ENCODE peak calls at places on chromosomes 5 and 9, in five cellular contexts. H is SK-N-SH, O is H1, D is HepG2, J is GM12878. R is an unnamed sample.

GRCh38 chr9:131627326-131627845 is 82.1 kb downstream of the PRRT1B start:
- DNase-seq in H (no peak), J (no peak), D (no peak), O (no peak), R (no peak)

GRCh38 chr9:32603914-32604852 is 31.2 kb upstream of the NDUFB6 start:
- DNase-seq in O (no peak), H (no peak), D (peak), J (no peak), R (no peak)

GRCh38 chr5:158716668-158717067 is 383.0 kb downstream of the EBF1 start:
- DNase-seq in D (no peak), O (no peak), H (no peak), J (no peak), R (no peak)

GRCh38 chr5:141821430-141821925 is 56.7 kb downstream of the PCDH1 start:
- DNase-seq in D (no peak), J (no peak), H (peak), O (no peak), R (peak)

GRCh38 chr5:179272326-179273073 is 72.8 kb downstream of the ADAMTS2 start:
- DNase-seq in D (no peak), H (no peak), O (no peak), J (no peak), R (no peak)

GRCh38 chr5:121979691-121980090 is 17.9 kb downstream of the SRFBP1 start:
- DNase-seq in D (no peak), H (no peak), J (no peak), O (no peak), R (no peak)

GRCh38 chr9:12094051-12094450 is 599.1 kb upstream of the TYRP1 start:
- DNase-seq in J (no peak), O (no peak), D (no peak), H (no peak), R (no peak)

GRCh38 chr9:6827370-6827949 is 69.7 kb downstream of the KDM4C start:
- DNase-seq in H (peak), J (peak), O (peak), D (peak), R (peak)

GRCh38 chr5:110817437-110817836 is 78.6 kb downstream of the SLC25A46 start:
- DNase-seq in J (no peak), H (no peak), O (no peak), D (no peak), R (peak)

GRCh38 chr5:154334406-154335041 is 111.3 kb upstream of the SAP30L start:
- DNase-seq in D (peak), O (no peak), J (no peak), H (no peak), R (no peak)

GRCh38 chr9:93859431-93860215 is 95.5 kb downstream of the BARX1 start:
- DNase-seq in H (peak), J (no peak), O (no peak), D (no peak), R (no peak)

GRCh38 chr9:91017245-91017644 is 215.6 kb downstream of the SYK start:
- DNase-seq in O (no peak), H (no peak), D (no peak), J (no peak), R (no peak)

GRCh38 chr5:66057239-66057638 is 86.9 kb upstream of the SREK1 start:
- DNase-seq in O (no peak), H (no peak), D (no peak), J (no peak), R (no peak)

GRCh38 chr9:111975709-111976108 is 79.1 kb downstream of the UGCG start:
- DNase-seq in H (no peak), J (peak), O (peak), D (peak), R (no peak)

GRCh38 chr5:69149676-69150010 is 17.3 kb upstream of the CCNB1 start:
- DNase-seq in O (no peak), J (no peak), D (no peak), H (no peak), R (no peak)

GRCh38 chr9:6758418-6759113 is 793 bp downstream of the KDM4C start:
- DNase-seq in H (peak), D (peak), J (no peak), O (peak), R (peak)

GRCh38 chr9:34499101-34499500 is 23.7 kb downstream of the ENHO start:
- DNase-seq in H (no peak), D (no peak), J (no peak), O (no peak), R (no peak)

GRCh38 chr5:135629666-135630065 is 50.9 kb upstream of the CXCL14 start:
- DNase-seq in O (peak), D (no peak), H (no peak), J (no peak), R (no peak)

GRCh38 chr9:87604886-87605588 is 107.4 kb downstream of the DAPK1 start:
- DNase-seq in O (no peak), H (no peak), D (no peak), J (no peak), R (no peak)

GRCh38 chr9:123257276-123257675 is 11.1 kb downstream of the STRBP start:
- DNase-seq in D (no peak), H (no peak), O (no peak), J (no peak), R (no peak)

GRCh38 chr5:33036128-33036527 is 325.0 kb downstream of the NPR3 start:
- DNase-seq in H (no peak), O (no peak), J (no peak), D (no peak), R (no peak)

GRCh38 chr5:110536120-110537115 is 190.1 kb downstream of the TMEM232 start:
- DNase-seq in J (no peak), H (no peak), O (peak), D (no peak), R (no peak)

GRCh38 chr5:1568201-1568979 is 44.6 kb upstream of the LPCAT1 start:
- DNase-seq in H (no peak), O (no peak), J (no peak), D (peak), R (no peak)

GRCh38 chr5:143734381-143734780 is 77.6 kb upstream of the HMHB1 start:
- DNase-seq in D (no peak), H (no peak), J (no peak), O (no peak), R (no peak)

GRCh38 chr9:106828965-106829364 is 34.0 kb upstream of the ZNF462 start:
- DNase-seq in O (no peak), J (no peak), D (no peak), H (no peak), R (no peak)

GRCh38 chr9:90460220-90460619 is 182.4 kb downstream of the DIRAS2 start:
- DNase-seq in O (no peak), J (no peak), H (no peak), D (no peak), R (no peak)

GRCh38 chr9:91062281-91062680 is 260.7 kb downstream of the SYK start:
- DNase-seq in H (no peak), J (no peak), D (no peak), O (peak), R (no peak)

GRCh38 chr5:68479524-68479923 is 264.0 kb downstream of the PIK3R1 start:
- DNase-seq in J (no peak), D (no peak), O (no peak), H (no peak), R (no peak)

GRCh38 chr9:77156646-77157371 is 20.5 kb upstream of the VPS13A start:
- DNase-seq in O (no peak), J (no peak), D (no peak), H (no peak), R (no peak)

GRCh38 chr9:133887540-133888047 is 104.5 kb downstream of the VAV2 start:
- DNase-seq in J (no peak), D (no peak), H (no peak), O (peak), R (no peak)

GRCh38 chr5:101942321-101942882 is 353.7 kb downstream of the SLCO4C1 start:
- DNase-seq in D (peak), J (no peak), O (peak), H (peak), R (no peak)

GRCh38 chr9:93814561-93814960 is 140.6 kb downstream of the BARX1 start:
- DNase-seq in D (no peak), O (peak), J (no peak), H (peak), R (no peak)

GRCh38 chr5:15598294-15598902 is 98.4 kb downstream of the FBXL7 start:
- DNase-seq in O (peak), J (no peak), D (peak), H (no peak), R (peak)

GRCh38 chr9:19994296-19994695 is 205.5 kb upstream of the SLC24A2 start:
- DNase-seq in H (no peak), O (no peak), J (no peak), D (no peak), R (no peak)

GRCh38 chr9:136900988-136901515 is 14.7 kb downstream of the TRAF2 start:
- DNase-seq in J (no peak), D (no peak), O (no peak), H (no peak), R (no peak)

GRCh38 chr9:114448706-114449105 is 56.6 kb downstream of the WHRN start:
- DNase-seq in J (no peak), O (no peak), H (no peak), D (no peak), R (no peak)

GRCh38 chr9:108078823-108079222 is 589.3 kb upstream of the KLF4 start:
- DNase-seq in H (no peak), D (no peak), O (no peak), J (no peak), R (no peak)
- TF ChIP-seq CHD2 in H (no peak), D (no peak), O (no peak), J (no peak), R (no peak)

GRCh38 chr5:169636477-169637084 is 494 bp upstream of the DOCK2 start:
- DNase-seq in J (no peak), O (no peak), H (no peak), D (no peak), R (no peak)

GRCh38 chr5:169635933-169636332 is 1.1 kb upstream of the DOCK2 start:
- DNase-seq in D (no peak), O (no peak), J (no peak), H (no peak), R (no peak)

GRCh38 chr5:169634606-169635005 is 2.5 kb upstream of the DOCK2 start:
- DNase-seq in H (no peak), O (no peak), D (no peak), J (no peak), R (no peak)

GRCh38 chr5:169637856-169638190 is 748 bp downstream of the DOCK2 start:
- DNase-seq in D (no peak), O (no peak), J (no peak), H (no peak), R (no peak)

GRCh38 chr5:169637085-169637855 is at the start of gene DOCK2:
- DNase-seq in O (peak), H (no peak), J (no peak), D (no peak), R (peak)
- TF ChIP-seq YY1 in O (no peak), H (no peak), J (peak), D (no peak), R (no peak)

GRCh38 chr9:95087659-95088242 is 229.8 kb downstream of the FANCC start:
- DNase-seq in D (no peak), O (no peak), H (no peak), J (no peak), R (peak)

GRCh38 chr9:95084254-95084934 is 233.1 kb downstream of the FANCC start:
- DNase-seq in H (no peak), O (no peak), J (no peak), D (no peak), R (no peak)

GRCh38 chr9:95085036-95085770 is 232.3 kb downstream of the FANCC start:
- DNase-seq in H (no peak), J (no peak), D (no peak), O (no peak), R (no peak)

GRCh38 chr9:95086564-95086955 is 230.9 kb downstream of the FANCC start:
- DNase-seq in H (no peak), J (no peak), O (no peak), D (no peak), R (no peak)

GRCh38 chr9:95085861-95086563 is 231.5 kb downstream of the FANCC start:
- DNase-seq in J (no peak), O (no peak), D (no peak), H (no peak), R (no peak)
- TF ChIP-seq CHD2 in J (no peak), O (no peak), D (no peak), H (no peak), R (no peak)

DNA sequence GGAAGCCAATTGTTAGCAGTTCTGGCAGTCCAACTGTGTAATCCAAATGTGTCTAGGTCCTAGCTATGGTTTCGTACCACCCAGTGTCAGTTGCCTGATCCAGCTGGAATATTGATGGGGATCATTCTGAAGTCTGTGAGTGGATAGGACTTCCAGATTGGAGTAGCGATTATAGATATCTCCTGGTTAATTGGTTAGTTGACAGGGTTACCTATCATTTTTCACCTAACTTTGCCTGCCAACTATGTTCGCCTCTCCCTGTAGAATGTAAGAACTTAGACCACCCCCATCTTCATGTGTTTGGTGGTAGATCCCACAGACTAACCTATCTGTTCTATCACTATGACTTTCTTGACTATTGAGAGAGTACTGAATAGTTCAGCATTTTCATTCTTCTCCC is 59.9 kb downstream of the TEK start:
- DNase-seq in O (no peak), J (no peak), H (no peak), D (no peak), R (no peak)
- TF ChIP-seq YY1 in O (no peak), J (no peak), H (no peak), D (no peak), R (no peak)

DNA sequence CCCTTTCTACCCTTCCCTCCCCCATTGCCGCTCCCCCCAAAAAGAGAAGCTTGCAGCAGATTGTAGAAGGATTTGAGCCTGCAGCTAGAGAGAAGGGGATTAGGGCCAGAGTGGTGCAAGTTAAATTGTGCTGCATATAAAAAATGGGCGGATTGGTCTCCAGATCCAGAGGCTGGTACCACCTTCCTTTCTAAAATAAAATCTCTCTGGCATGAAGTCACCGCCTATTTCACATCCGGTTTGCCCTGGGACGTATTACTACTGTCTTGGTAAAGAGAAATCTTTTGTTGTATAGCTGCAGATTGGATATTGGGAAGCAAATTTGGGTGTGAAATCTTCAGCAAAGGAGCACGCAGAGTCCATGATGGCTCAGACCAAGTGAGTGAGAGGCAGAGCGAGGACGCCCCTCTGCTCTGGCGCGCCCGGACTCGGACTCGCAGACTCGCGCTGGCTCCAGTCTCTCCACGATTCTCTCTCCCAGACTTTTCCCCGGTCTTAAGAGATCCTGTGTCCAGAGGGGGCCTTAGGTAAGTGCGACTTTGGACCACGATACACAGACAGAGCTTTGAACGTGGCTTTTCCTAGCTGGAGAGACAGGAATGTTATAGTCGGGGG is at the start of gene GABRA1:
- DNase-seq in H (no peak), O (peak), D (no peak), J (no peak), R (no peak)
- TF ChIP-seq CHD2 in H (no peak), O (no peak), D (no peak), J (no peak), R (no peak)

GRCh38 chr5:38404667-38405276 is 146.4 kb downstream of the EGFLAM start:
- DNase-seq in D (peak), J (no peak), H (peak), O (peak), R (no peak)
- TF ChIP-seq YY1 in D (no peak), J (no peak), H (no peak), O (no peak), R (no peak)

GRCh38 chr5:61100425-61100824 is 61.8 kb downstream of the SMIM15 start:
- DNase-seq in O (no peak), H (no peak), J (no peak), D (no peak), R (no peak)

GRCh38 chr5:61098251-61098650 is 64.0 kb downstream of the SMIM15 start:
- DNase-seq in D (no peak), O (no peak), H (peak), J (no peak), R (peak)

DNA sequence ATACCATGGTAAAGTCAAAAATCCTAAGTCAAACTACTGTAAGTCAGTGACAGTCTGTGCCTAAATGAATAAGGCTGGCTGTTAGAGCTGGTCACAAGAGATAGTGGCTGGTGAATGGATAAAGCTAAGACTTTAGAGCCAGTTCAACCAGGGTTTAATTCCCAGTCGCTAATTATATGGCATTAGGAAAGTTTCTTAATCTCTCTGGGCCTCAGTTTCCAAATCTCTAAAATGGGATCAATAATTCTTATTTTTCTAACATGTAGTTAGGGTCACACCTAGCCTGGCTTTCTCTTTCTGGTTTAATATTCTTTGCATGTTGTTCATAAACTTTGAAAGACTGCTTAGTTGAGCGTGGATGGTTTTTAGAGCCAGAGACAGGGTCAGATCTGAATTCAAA is 64.8 kb downstream of the SMIM15 start:
- DNase-seq in O (no peak), D (no peak), J (no peak), H (no peak), R (no peak)
- TF ChIP-seq CHD2 in O (no peak), D (no peak), J (no peak), H (no peak), R (no peak)

GRCh38 chr5:169663537-169663936 is 26.5 kb downstream of the DOCK2 start:
- DNase-seq in H (no peak), J (no peak), D (no peak), O (no peak), R (no peak)
- TF ChIP-seq YY1 in H (no peak), J (no peak), D (no peak), O (no peak), R (no peak)